ENCODE peak calls at places on chromosomes 7 and 10, in nine cellular contexts. P is ELR, F is memory B cell, Q is heart right ventricle, G is heart left ventricle, W is esophagus muscularis mucosa, N is neural progenitor cell, T is vagina, X is A172. L is an unnamed sample.
A peak's percentile ranks its signal among the peaks of the same experiment; 100 is the strongest.

GRCh38 chr7:34036069-34036920 is 131.0 kb downstream of the BMPER start:
- DNase-seq in Q (no peak), P (no peak), W (no peak), F (no peak), X (peak; percentile 72), G (no peak), T (no peak), N (no peak), L (no peak)

GRCh38 chr10:104232613-104233102 is 494 bp upstream of the CFAP43 start:
- DNase-seq in X (no peak), F (no peak), P (no peak), Q (no peak), W (no peak), G (no peak), N (no peak), T (no peak), L (no peak)

GRCh38 chr10:6239213-6239991 is 36.7 kb downstream of the PFKFB3 start:
- DNase-seq in F (no peak), T (no peak), X (peak; percentile 99), G (no peak), P (peak; percentile 100), N (no peak), Q (peak; percentile 50), W (no peak), L (peak; percentile 62)

GRCh38 chr10:122484276-122485060 is 23.1 kb downstream of the HTRA1 start:
- DNase-seq in N (no peak), F (no peak), G (no peak), T (no peak), Q (no peak), W (no peak), X (no peak), P (no peak), L (no peak)

GRCh38 chr10:90856261-90856660 is 1.6 kb downstream of the HTR7 start:
- DNase-seq in Q (no peak), X (no peak), G (no peak), W (no peak), P (peak; percentile 22), F (no peak), T (no peak), N (no peak), L (no peak)

GRCh38 chr10:127928021-127928806 is 21.3 kb downstream of the PTPRE start:
- DNase-seq in N (no peak), Q (no peak), W (no peak), P (peak; percentile 57), X (peak; percentile 59), T (no peak), F (no peak), G (no peak), L (no peak)

GRCh38 chr7:12119638-12120303 is 91.3 kb upstream of the TMEM106B start:
- DNase-seq in N (peak; percentile 53), G (no peak), Q (no peak), F (no peak), X (no peak), P (peak; percentile 41), W (no peak), T (no peak), L (no peak)

GRCh38 chr10:121792198-121792597 is 135.6 kb downstream of the ATE1 start:
- DNase-seq in W (no peak), P (peak; percentile 36), N (no peak), F (no peak), G (no peak), X (no peak), T (no peak), Q (no peak), L (no peak)

GRCh38 chr10:72171175-72171630 is 44.6 kb upstream of the ANAPC16 start:
- DNase-seq in N (no peak), P (peak; percentile 98), Q (no peak), F (no peak), T (no peak), X (peak; percentile 98), G (no peak), W (no peak), L (peak; percentile 80)

GRCh38 chr7:2109936-2110585 is 122.7 kb downstream of the MAD1L1 start:
- DNase-seq in F (peak; percentile 53), W (no peak), T (no peak), Q (no peak), G (no peak), N (no peak), X (peak; percentile 99), P (peak; percentile 99), L (peak; percentile 93)

GRCh38 chr7:51261950-51262795 is 54.4 kb downstream of the COBL start:
- DNase-seq in Q (no peak), G (no peak), F (no peak), N (no peak), P (no peak), X (no peak), T (no peak), W (no peak), L (no peak)

GRCh38 chr7:74525881-74526280 is 72.2 kb downstream of the GTF2IRD1 start:
- DNase-seq in P (no peak), W (no peak), Q (no peak), X (no peak), G (no peak), F (no peak), N (no peak), T (no peak), L (no peak)

GRCh38 chr7:95608344-95609173 is 12.2 kb upstream of the PDK4 start:
- DNase-seq in G (peak; percentile 91), Q (peak; percentile 95), T (peak; percentile 100), N (peak; percentile 3), F (peak; percentile 38), W (peak; percentile 98), P (peak; percentile 94), X (peak; percentile 93), L (peak; percentile 97)

L was measured in Panc1.